ENCODE peak calls at places on chromosomes 11 and 22, in six cellular contexts. One of them, this sample, is unnamed.
A peak's percentile ranks its signal among the peaks of the same experiment; 100 is the strongest.

GRCh38 chr11:124766156-124766555 is 4.1 kb upstream of the ESAM start:
- DNase-seq in fibroblast of lung: no peak
- DNase-seq in brain microvascular endothelial cell: no peak
- DNase-seq in lower lobe of right lung: no peak
- DNase-seq in endodermal cell: no peak
- DNase-seq in Karpas-422: no peak
- DNase-seq in this sample: no peak

GRCh38 chr22:39522567-39523300 is 2.4 kb downstream of the ATF4 start:
- DNase-seq in fibroblast of lung: peak; percentile 71
- DNase-seq in brain microvascular endothelial cell: no peak
- DNase-seq in lower lobe of right lung: peak; percentile 28
- DNase-seq in endodermal cell: no peak
- DNase-seq in Karpas-422: peak; percentile 78
- DNase-seq in this sample: no peak

GRCh38 chr11:61417670-61418069 is 12.1 kb downstream of the CPSF7 start:
- DNase-seq in fibroblast of lung: peak; percentile 5
- DNase-seq in brain microvascular endothelial cell: no peak
- DNase-seq in lower lobe of right lung: no peak
- DNase-seq in endodermal cell: no peak
- DNase-seq in Karpas-422: no peak
- DNase-seq in this sample: no peak

GRCh38 chr22:43381693-43382092 is 30.1 kb upstream of the MPPED1 start:
- DNase-seq in fibroblast of lung: peak; percentile 20
- DNase-seq in brain microvascular endothelial cell: no peak
- DNase-seq in lower lobe of right lung: peak; percentile 20
- DNase-seq in endodermal cell: peak; percentile 17
- DNase-seq in Karpas-422: no peak
- DNase-seq in this sample: no peak

GRCh38 chr11:77139201-77139600 is 11.2 kb downstream of the MYO7A start:
- DNase-seq in fibroblast of lung: no peak
- DNase-seq in brain microvascular endothelial cell: no peak
- DNase-seq in lower lobe of right lung: no peak
- DNase-seq in endodermal cell: no peak
- DNase-seq in Karpas-422: no peak
- DNase-seq in this sample: no peak

GRCh38 chr11:6452219-6452618 is 11.4 kb upstream of the HPX start:
- DNase-seq in fibroblast of lung: no peak
- DNase-seq in brain microvascular endothelial cell: no peak
- DNase-seq in lower lobe of right lung: no peak
- DNase-seq in endodermal cell: no peak
- DNase-seq in Karpas-422: no peak
- DNase-seq in this sample: no peak

GRCh38 chr11:45259607-45260006 is 26.5 kb downstream of the SYT13 start:
- DNase-seq in fibroblast of lung: no peak
- DNase-seq in brain microvascular endothelial cell: no peak
- DNase-seq in lower lobe of right lung: no peak
- DNase-seq in endodermal cell: no peak
- DNase-seq in Karpas-422: no peak
- DNase-seq in this sample: no peak

GRCh38 chr11:71913716-71914115 is 14.7 kb downstream of the XNDC1N start:
- DNase-seq in fibroblast of lung: peak; percentile 24
- DNase-seq in brain microvascular endothelial cell: no peak
- DNase-seq in lower lobe of right lung: no peak
- DNase-seq in endodermal cell: no peak
- DNase-seq in Karpas-422: no peak
- DNase-seq in this sample: no peak

GRCh38 chr11:61679301-61679700 is 890 bp upstream of the DAGLA start:
- DNase-seq in fibroblast of lung: no peak
- DNase-seq in brain microvascular endothelial cell: no peak
- DNase-seq in lower lobe of right lung: no peak
- DNase-seq in endodermal cell: peak; percentile 65
- DNase-seq in Karpas-422: no peak
- DNase-seq in this sample: no peak

GRCh38 chr22:35808377-35808776 is 90.7 kb downstream of the APOL5 start:
- DNase-seq in fibroblast of lung: no peak
- DNase-seq in brain microvascular endothelial cell: no peak
- DNase-seq in lower lobe of right lung: no peak
- DNase-seq in endodermal cell: no peak
- DNase-seq in Karpas-422: no peak
- DNase-seq in this sample: no peak

GRCh38 chr11:76767659-76768058 is 15.5 kb upstream of the TSKU start:
- DNase-seq in fibroblast of lung: no peak
- DNase-seq in brain microvascular endothelial cell: no peak
- DNase-seq in lower lobe of right lung: no peak
- DNase-seq in endodermal cell: peak; percentile 71
- DNase-seq in Karpas-422: no peak
- DNase-seq in this sample: no peak

GRCh38 chr22:39688186-39688768 is 117.7 kb downstream of the CACNA1I start:
- DNase-seq in fibroblast of lung: no peak
- DNase-seq in brain microvascular endothelial cell: no peak
- DNase-seq in lower lobe of right lung: no peak
- DNase-seq in endodermal cell: no peak
- DNase-seq in Karpas-422: no peak
- DNase-seq in this sample: no peak

GRCh38 chr22:48492371-48493320 is 1335.0 kb downstream of the BRD1 start:
- DNase-seq in fibroblast of lung: peak; percentile 78
- DNase-seq in brain microvascular endothelial cell: peak; percentile 79
- DNase-seq in lower lobe of right lung: peak; percentile 69
- DNase-seq in endodermal cell: peak; percentile 90
- DNase-seq in Karpas-422: peak; percentile 91
- DNase-seq in this sample: no peak

GRCh38 chr22:41092847-41093371 is 517 bp downstream of the EP300 start:
- DNase-seq in fibroblast of lung: peak; percentile 43
- DNase-seq in brain microvascular endothelial cell: no peak
- DNase-seq in lower lobe of right lung: peak; percentile 62
- DNase-seq in endodermal cell: peak; percentile 65
- DNase-seq in Karpas-422: peak; percentile 83
- DNase-seq in this sample: no peak

GRCh38 chr11:61754534-61755482 is 2.4 kb downstream of the MYRF start:
- DNase-seq in fibroblast of lung: peak; percentile 15
- DNase-seq in brain microvascular endothelial cell: peak; percentile 75
- DNase-seq in lower lobe of right lung: peak; percentile 67
- DNase-seq in endodermal cell: peak; percentile 76
- DNase-seq in Karpas-422: no peak
- DNase-seq in this sample: no peak

GRCh38 chr11:17412488-17413180 is 24.2 kb upstream of the KCNJ11 start:
- DNase-seq in fibroblast of lung: no peak
- DNase-seq in brain microvascular endothelial cell: no peak
- DNase-seq in lower lobe of right lung: peak; percentile 12
- DNase-seq in endodermal cell: no peak
- DNase-seq in Karpas-422: no peak
- DNase-seq in this sample: no peak

GRCh38 chr11:57426439-57426753 is 525 bp downstream of the SLC43A3 start:
- DNase-seq in fibroblast of lung: no peak
- DNase-seq in brain microvascular endothelial cell: no peak
- DNase-seq in lower lobe of right lung: no peak
- DNase-seq in endodermal cell: peak; percentile 54
- DNase-seq in Karpas-422: peak; percentile 69
- DNase-seq in this sample: no peak

GRCh38 chr11:6200975-6201374 is 2.0 kb downstream of the OR52W1 start:
- DNase-seq in fibroblast of lung: peak; percentile 20
- DNase-seq in brain microvascular endothelial cell: no peak
- DNase-seq in lower lobe of right lung: peak; percentile 86
- DNase-seq in endodermal cell: no peak
- DNase-seq in Karpas-422: no peak
- DNase-seq in this sample: no peak

GRCh38 chr11:2741377-2742131 is 41.8 kb upstream of the KCNQ1OT1 start:
- DNase-seq in fibroblast of lung: peak; percentile 92
- DNase-seq in brain microvascular endothelial cell: peak; percentile 63
- DNase-seq in lower lobe of right lung: peak; percentile 47
- DNase-seq in endodermal cell: no peak
- DNase-seq in Karpas-422: no peak
- DNase-seq in this sample: no peak

GRCh38 chr11:18054511-18055103 is 8.5 kb upstream of the TPH1 start:
- DNase-seq in fibroblast of lung: no peak
- DNase-seq in brain microvascular endothelial cell: no peak
- DNase-seq in lower lobe of right lung: no peak
- DNase-seq in endodermal cell: no peak
- DNase-seq in Karpas-422: no peak
- DNase-seq in this sample: no peak

GRCh38 chr11:84390441-84391078 is 1104.4 kb upstream of the CCDC90B start:
- DNase-seq in fibroblast of lung: no peak
- DNase-seq in brain microvascular endothelial cell: no peak
- DNase-seq in lower lobe of right lung: no peak
- DNase-seq in endodermal cell: peak; percentile 84
- DNase-seq in Karpas-422: peak; percentile 47
- DNase-seq in this sample: peak; percentile 35

GRCh38 chr11:9077164-9077563 is 14.2 kb downstream of the SCUBE2 start:
- DNase-seq in fibroblast of lung: no peak
- DNase-seq in brain microvascular endothelial cell: no peak
- DNase-seq in lower lobe of right lung: no peak
- DNase-seq in endodermal cell: no peak
- DNase-seq in Karpas-422: no peak
- DNase-seq in this sample: no peak

GRCh38 chr22:39405346-39406085 is 5.9 kb downstream of the TAB1 start:
- DNase-seq in fibroblast of lung: peak; percentile 65
- DNase-seq in brain microvascular endothelial cell: peak; percentile 75
- DNase-seq in lower lobe of right lung: no peak
- DNase-seq in endodermal cell: no peak
- DNase-seq in Karpas-422: no peak
- DNase-seq in this sample: no peak

DNA sequence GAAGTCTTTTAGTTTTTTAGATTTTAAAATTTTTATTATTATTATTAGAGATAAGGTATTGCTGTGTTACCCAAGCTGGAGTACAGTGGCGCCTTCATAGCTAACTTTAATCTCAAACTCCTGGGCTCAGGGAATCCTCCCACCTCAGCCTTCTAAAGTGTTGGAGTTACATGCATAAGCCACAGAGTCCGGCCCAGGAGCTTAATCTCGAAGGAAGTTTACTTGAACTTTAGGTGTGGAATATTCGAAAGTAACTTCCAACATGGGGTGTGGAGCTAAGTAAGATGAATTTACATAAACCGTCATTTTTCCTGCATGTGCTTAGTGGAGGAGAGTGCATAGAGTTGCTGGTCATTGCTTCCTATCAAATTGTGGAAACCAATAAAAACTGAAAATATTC is 1.4 kb downstream of the ATG13 start:
- DNase-seq in fibroblast of lung: no peak
- DNase-seq in brain microvascular endothelial cell: no peak
- DNase-seq in lower lobe of right lung: no peak
- DNase-seq in endodermal cell: peak; percentile 55
- DNase-seq in Karpas-422: no peak
- DNase-seq in this sample: no peak
- H3K27ac ChIP-seq in fibroblast of lung: no peak overlapping the region
- H3K27ac ChIP-seq in brain microvascular endothelial cell: no peak overlapping the region
- H3K27ac ChIP-seq in lower lobe of right lung: peak overlapping the region; percentile 97
- H3K27ac ChIP-seq in endodermal cell: no peak overlapping the region
- H3K27ac ChIP-seq in Karpas-422: no peak overlapping the region
- H3K27ac ChIP-seq in this sample: no peak overlapping the region

GRCh38 chr22:23375031-23375827 is 194.9 kb downstream of the BCR start:
- DNase-seq in fibroblast of lung: no peak
- DNase-seq in brain microvascular endothelial cell: no peak
- DNase-seq in lower lobe of right lung: no peak
- DNase-seq in endodermal cell: peak; percentile 22
- DNase-seq in Karpas-422: no peak
- DNase-seq in this sample: no peak
- H3K4me3 ChIP-seq in fibroblast of lung: no peak overlapping the region
- H3K4me3 ChIP-seq in brain microvascular endothelial cell: no peak overlapping the region
- H3K4me3 ChIP-seq in lower lobe of right lung: no peak overlapping the region
- H3K4me3 ChIP-seq in endodermal cell: no peak overlapping the region
- H3K4me3 ChIP-seq in Karpas-422: no peak overlapping the region
- H3K4me3 ChIP-seq in this sample: no peak overlapping the region

GRCh38 chr22:45129703-45130524 is 33.8 kb upstream of the NUP50 start:
- DNase-seq in fibroblast of lung: no peak
- DNase-seq in brain microvascular endothelial cell: no peak
- DNase-seq in lower lobe of right lung: no peak
- DNase-seq in endodermal cell: no peak
- DNase-seq in Karpas-422: no peak
- DNase-seq in this sample: no peak
- H3K27ac ChIP-seq in fibroblast of lung: no peak overlapping the region
- H3K27ac ChIP-seq in brain microvascular endothelial cell: no peak overlapping the region
- H3K27ac ChIP-seq in lower lobe of right lung: no peak overlapping the region
- H3K27ac ChIP-seq in endodermal cell: no peak overlapping the region
- H3K27ac ChIP-seq in Karpas-422: no peak overlapping the region
- H3K27ac ChIP-seq in this sample: no peak overlapping the region

GRCh38 chr22:16603448-16603768 is 10.8 kb upstream of the CCT8L2 start:
- DNase-seq in fibroblast of lung: no peak
- DNase-seq in brain microvascular endothelial cell: no peak
- DNase-seq in lower lobe of right lung: no peak
- DNase-seq in endodermal cell: no peak
- DNase-seq in Karpas-422: no peak
- DNase-seq in this sample: no peak

GRCh38 chr22:16609548-16610261 is 17.1 kb upstream of the CCT8L2 start:
- DNase-seq in fibroblast of lung: no peak
- DNase-seq in brain microvascular endothelial cell: no peak
- DNase-seq in lower lobe of right lung: no peak
- DNase-seq in endodermal cell: no peak
- DNase-seq in Karpas-422: no peak
- DNase-seq in this sample: no peak

DNA sequence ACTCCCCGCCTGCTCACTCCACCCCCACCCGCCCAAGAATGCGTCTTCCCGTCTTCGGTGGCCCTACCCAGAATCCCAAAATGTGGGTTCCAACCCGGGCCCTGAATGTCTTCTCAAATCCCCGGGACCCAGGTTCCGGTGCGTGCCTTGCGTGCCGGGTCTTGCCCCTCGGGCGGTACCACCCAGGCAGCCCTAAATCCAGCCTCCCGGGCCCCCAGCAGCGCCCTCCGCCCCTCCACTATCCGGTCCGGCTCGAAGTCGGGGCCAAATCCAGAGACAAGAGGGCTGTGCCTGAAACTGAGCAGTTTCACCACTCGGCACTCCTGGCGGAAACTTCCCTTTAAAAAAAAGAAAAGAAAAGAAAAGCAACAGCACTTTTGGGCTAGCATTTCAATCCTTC is 16.3 kb upstream of the CCT8L2 start:
- DNase-seq in fibroblast of lung: no peak
- DNase-seq in brain microvascular endothelial cell: no peak
- DNase-seq in lower lobe of right lung: no peak
- DNase-seq in endodermal cell: no peak
- DNase-seq in Karpas-422: no peak
- DNase-seq in this sample: no peak
- H3K4me3 ChIP-seq in fibroblast of lung: no peak overlapping the region
- H3K4me3 ChIP-seq in brain microvascular endothelial cell: no peak overlapping the region
- H3K4me3 ChIP-seq in lower lobe of right lung: no peak overlapping the region
- H3K4me3 ChIP-seq in endodermal cell: no peak overlapping the region
- H3K4me3 ChIP-seq in Karpas-422: no peak overlapping the region
- H3K4me3 ChIP-seq in this sample: no peak overlapping the region

GRCh38 chr11:126592496-126593410 is 237.3 kb downstream of the ST3GAL4 start:
- DNase-seq in fibroblast of lung: no peak
- DNase-seq in brain microvascular endothelial cell: no peak
- DNase-seq in lower lobe of right lung: no peak
- DNase-seq in endodermal cell: peak; percentile 81
- DNase-seq in Karpas-422: no peak
- DNase-seq in this sample: no peak
- H3K27ac ChIP-seq in fibroblast of lung: no peak overlapping the region
- H3K27ac ChIP-seq in brain microvascular endothelial cell: no peak overlapping the region
- H3K27ac ChIP-seq in lower lobe of right lung: no peak overlapping the region
- H3K27ac ChIP-seq in endodermal cell: no peak overlapping the region
- H3K27ac ChIP-seq in Karpas-422: no peak overlapping the region
- H3K27ac ChIP-seq in this sample: no peak overlapping the region

This sample was measured in iPS DF 6.9.